ENCODE peak calls at places on chromosomes 16 and 17, in six cellular contexts. R is CD8-positive, alpha-beta T cell; O is retina; E is anterior cingulate cortex; S is heart left ventricle; Q is stimulated activated CD4-positive, alpha-beta T cell treated with anti-CD3 and anti-CD28 coated beads, Interleukin-1b, Interleukin-23, amount 100 ng/mL, for 24 hours. N is an unnamed sample.

GRCh38 chr17:74059471-74059870 is 144.0 kb upstream of the RPL38 start:
- DNase-seq in R (no peak), O (peak; percentile 45), E (peak; percentile 39), S (no peak), Q (no peak), N (no peak)

GRCh38 chr17:9371019-9371418 is 204.6 kb downstream of the STX8 start:
- DNase-seq in R (no peak), O (peak; percentile 18), E (no peak), S (no peak), Q (no peak), N (peak; percentile 94)

GRCh38 chr17:50299776-50300175 is 25.5 kb downstream of the TMEM92 start:
- DNase-seq in R (no peak), O (no peak), E (no peak), S (no peak), Q (no peak), N (no peak)

GRCh38 chr17:43881758-43882505 is 25.4 kb downstream of the MPP2 start:
- DNase-seq in R (no peak), O (no peak), E (no peak), S (no peak), Q (no peak), N (no peak)

GRCh38 chr17:50211249-50212120 is 10.1 kb upstream of the COL1A1 start:
- DNase-seq in R (no peak), O (no peak), E (no peak), S (no peak), Q (no peak), N (peak; percentile 45)

GRCh38 chr17:46129302-46129701 is 63.9 kb downstream of the KANSL1 start:
- DNase-seq in R (no peak), O (no peak), E (no peak), S (no peak), Q (no peak), N (no peak)

GRCh38 chr17:15039366-15039765 is 225.8 kb downstream of the PMP22 start:
- DNase-seq in R (no peak), O (no peak), E (no peak), S (no peak), Q (no peak), N (no peak)

GRCh38 chr17:45871718-45872117 is 22.6 kb upstream of the MAPT start:
- DNase-seq in R (no peak), O (no peak), E (no peak), S (no peak), Q (no peak), N (no peak)

GRCh38 chr17:49993423-49994037 is 1.5 kb downstream of the DLX3 start:
- DNase-seq in R (no peak), O (peak; percentile 74), E (no peak), S (no peak), Q (no peak), N (no peak)

GRCh38 chr16:16003719-16004313 is 54.4 kb downstream of the ABCC1 start:
- DNase-seq in R (no peak), O (no peak), E (no peak), S (no peak), Q (no peak), N (no peak)

GRCh38 chr17:3602499-3602898 is 6.7 kb downstream of the TRPV1 start:
- DNase-seq in R (no peak), O (no peak), E (no peak), S (no peak), Q (no peak), N (peak; percentile 18)

GRCh38 chr16:2663553-2664521 is 18.5 kb upstream of the KCTD5 start:
- DNase-seq in R (no peak), O (no peak), E (no peak), S (no peak), Q (no peak), N (peak; percentile 27)

GRCh38 chr17:2808367-2809335 is 12.4 kb downstream of the RAP1GAP2 start:
- DNase-seq in R (no peak), O (no peak), E (no peak), S (no peak), Q (no peak), N (no peak)

GRCh38 chr16:11955713-11956123 is 9.3 kb upstream of the TNFRSF17 start:
- DNase-seq in R (no peak), O (no peak), E (no peak), S (no peak), Q (no peak), N (peak; percentile 94)

GRCh38 chr17:55390364-55390977 is 31.2 kb downstream of the MMD start:
- DNase-seq in R (no peak), O (no peak), E (no peak), S (no peak), Q (no peak), N (peak; percentile 64)

GRCh38 chr16:55120408-55120807 is 189.7 kb downstream of the IRX5 start:
- DNase-seq in R (no peak), O (peak; percentile 54), E (no peak), S (no peak), Q (no peak), N (no peak)

GRCh38 chr16:67563708-67564468 is 1.6 kb downstream of the CTCF start:
- DNase-seq in R (peak; percentile 32), O (no peak), E (no peak), S (no peak), Q (no peak), N (peak; percentile 93)

GRCh38 chr16:3065742-3066439 is 451 bp downstream of the IL32 start:
- DNase-seq in R (no peak), O (no peak), E (no peak), S (no peak), Q (no peak), N (no peak)

GRCh38 chr17:27455914-27456680 is at the start of gene KSR1:
- DNase-seq in R (peak; percentile 78), O (peak; percentile 91), E (peak; percentile 78), S (peak; percentile 90), Q (peak; percentile 75), N (peak; percentile 73)

GRCh38 chr17:49016775-49017463 is 19.7 kb downstream of the IGF2BP1 start:
- DNase-seq in R (no peak), O (peak; percentile 27), E (no peak), S (no peak), Q (no peak), N (peak; percentile 62)